ENCODE peak calls at places on chromosomes 6 and 20, in seven cellular contexts. I is K562, W is GM12878, T is HepG2, U is HCT116, G is SK-N-SH, B is H1. A is an unnamed sample.

GRCh38 chr20:63692436-63693078 is 3.9 kb upstream of the TNFRSF6B start:
- DNase-seq in I (no peak), W (no peak), T (no peak), U (no peak), G (no peak), B (no peak), A (no peak)

GRCh38 chr20:54431545-54431944 is 43.8 kb upstream of the DOK5 start:
- DNase-seq in I (no peak), W (no peak), T (no peak), U (no peak), G (no peak), B (no peak), A (no peak)

GRCh38 chr6:13466304-13467215 is 20.8 kb downstream of the GFOD1 start:
- DNase-seq in I (no peak), W (no peak), T (no peak), U (peak), G (no peak), B (no peak), A (no peak)

GRCh38 chr6:100461273-100461919 is 3.3 kb downstream of the SIM1 start:
- DNase-seq in I (no peak), W (no peak), T (no peak), U (no peak), G (no peak), B (peak), A (peak)

GRCh38 chr6:72552938-72553337 is 68.9 kb upstream of the KCNQ5 start:
- DNase-seq in I (peak), W (no peak), T (no peak), U (no peak), G (no peak), B (no peak), A (no peak)

GRCh38 chr6:34125939-34126338 is 19.9 kb downstream of the GRM4 start:
- DNase-seq in I (no peak), W (no peak), T (no peak), U (no peak), G (no peak), B (no peak), A (no peak)

GRCh38 chr6:111534366-111534765 is 51.3 kb upstream of the REV3L start:
- DNase-seq in I (peak), W (no peak), T (no peak), U (no peak), G (no peak), B (no peak), A (peak)

GRCh38 chr6:5302995-5303622 is 41.8 kb downstream of the FARS2 start:
- DNase-seq in I (peak), W (peak), T (peak), U (peak), G (no peak), B (peak), A (peak)

GRCh38 chr6:170024940-170025339 is 265.9 kb downstream of the DLL1 start:
- DNase-seq in I (no peak), W (no peak), T (no peak), U (no peak), G (peak), B (no peak), A (no peak)

GRCh38 chr6:105886812-105887513 is 199.2 kb upstream of the PRDM1 start:
- DNase-seq in I (no peak), W (no peak), T (no peak), U (no peak), G (no peak), B (no peak), A (no peak)

GRCh38 chr20:64099086-64099786 is 8.1 kb downstream of the NPBWR2 start:
- DNase-seq in I (no peak), W (no peak), T (no peak), U (no peak), G (no peak), B (no peak), A (no peak)

GRCh38 chr20:17469631-17470030 is 61.5 kb downstream of the BFSP1 start:
- DNase-seq in I (no peak), W (no peak), T (no peak), U (no peak), G (no peak), B (peak), A (no peak)

GRCh38 chr6:34047913-34048867 is 97.7 kb downstream of the GRM4 start:
- DNase-seq in I (no peak), W (no peak), T (no peak), U (no peak), G (no peak), B (no peak), A (no peak)

GRCh38 chr6:133503330-133503729 is 262.2 kb downstream of the EYA4 start:
- DNase-seq in I (no peak), W (no peak), T (no peak), U (no peak), G (no peak), B (no peak), A (peak)

GRCh38 chr20:56422824-56423189 is 10.7 kb downstream of the CASS4 start:
- DNase-seq in I (peak), W (no peak), T (no peak), U (no peak), G (no peak), B (no peak), A (no peak)

DNA sequence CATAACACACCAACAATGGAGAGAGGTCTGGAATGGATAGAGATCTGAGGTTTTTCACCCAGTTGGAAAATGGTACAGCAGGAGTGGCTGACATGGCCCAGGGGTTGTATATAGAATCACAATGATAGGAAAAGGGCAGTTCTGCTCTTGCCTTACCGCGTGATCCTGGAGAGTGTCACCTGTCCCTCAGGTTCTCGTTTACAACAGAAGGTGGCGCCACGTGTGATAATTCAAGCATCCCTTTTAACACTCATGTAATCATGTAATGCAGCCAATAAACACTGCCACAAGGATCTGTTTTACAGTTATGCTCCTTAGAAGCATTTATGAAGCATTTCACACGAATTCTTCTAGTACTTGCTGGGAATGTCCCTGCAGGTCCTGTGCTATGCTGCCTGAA is 12.9 kb upstream of the WFDC2 start:
- DNase-seq in I (peak), W (no peak), T (peak), U (peak), G (no peak), B (peak), A (peak)
- TF ChIP-seq JUND in I (no peak), W (no peak), T (no peak), U (no peak), G (no peak), B (no peak), A (no peak)

GRCh38 chr20:10074513-10074912 is 39.7 kb downstream of the ANKEF1 start:
- DNase-seq in I (peak), W (no peak), T (peak), U (peak), G (no peak), B (no peak), A (no peak)
- TF ChIP-seq JUND in I (no peak), W (no peak), T (no peak), U (peak), G (peak), B (no peak), A (no peak)

DNA sequence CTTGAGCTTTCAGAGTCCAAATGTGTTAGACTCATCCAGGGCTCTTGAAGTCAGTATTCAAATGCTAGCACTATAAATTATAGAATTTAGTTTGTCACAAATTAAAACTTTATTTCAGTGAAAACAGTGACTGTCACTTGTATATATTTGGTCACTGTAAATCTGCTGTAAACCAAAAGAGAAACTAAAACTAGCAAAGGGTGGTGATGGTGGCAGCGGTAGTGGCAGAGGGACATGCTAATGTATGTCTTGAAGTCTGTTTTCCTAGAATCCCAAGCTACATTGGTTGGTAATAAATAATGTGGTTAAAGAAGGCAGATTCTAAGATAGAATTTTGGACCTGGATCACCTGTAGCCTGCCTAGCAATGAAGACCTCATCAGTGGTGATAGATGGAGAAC is 140.4 kb upstream of the CENPW start:
- DNase-seq in I (no peak), W (no peak), T (no peak), U (no peak), G (no peak), B (no peak), A (no peak)
- TF ChIP-seq JUND in I (no peak), W (no peak), T (no peak), U (no peak), G (no peak), B (no peak), A (no peak)

GRCh38 chr20:61723538-61724257 is 342.0 kb downstream of the TAF4 start:
- DNase-seq in I (no peak), W (no peak), T (peak), U (no peak), G (no peak), B (no peak), A (peak)

GRCh38 chr20:61720348-61720696 is 345.4 kb downstream of the TAF4 start:
- DNase-seq in I (no peak), W (no peak), T (no peak), U (no peak), G (no peak), B (no peak), A (no peak)

GRCh38 chr20:61718361-61718760 is 347.3 kb downstream of the TAF4 start:
- DNase-seq in I (no peak), W (no peak), T (no peak), U (no peak), G (no peak), B (no peak), A (no peak)

GRCh38 chr20:61722146-61722678 is 343.5 kb downstream of the TAF4 start:
- DNase-seq in I (no peak), W (no peak), T (no peak), U (no peak), G (peak), B (no peak), A (no peak)

DNA sequence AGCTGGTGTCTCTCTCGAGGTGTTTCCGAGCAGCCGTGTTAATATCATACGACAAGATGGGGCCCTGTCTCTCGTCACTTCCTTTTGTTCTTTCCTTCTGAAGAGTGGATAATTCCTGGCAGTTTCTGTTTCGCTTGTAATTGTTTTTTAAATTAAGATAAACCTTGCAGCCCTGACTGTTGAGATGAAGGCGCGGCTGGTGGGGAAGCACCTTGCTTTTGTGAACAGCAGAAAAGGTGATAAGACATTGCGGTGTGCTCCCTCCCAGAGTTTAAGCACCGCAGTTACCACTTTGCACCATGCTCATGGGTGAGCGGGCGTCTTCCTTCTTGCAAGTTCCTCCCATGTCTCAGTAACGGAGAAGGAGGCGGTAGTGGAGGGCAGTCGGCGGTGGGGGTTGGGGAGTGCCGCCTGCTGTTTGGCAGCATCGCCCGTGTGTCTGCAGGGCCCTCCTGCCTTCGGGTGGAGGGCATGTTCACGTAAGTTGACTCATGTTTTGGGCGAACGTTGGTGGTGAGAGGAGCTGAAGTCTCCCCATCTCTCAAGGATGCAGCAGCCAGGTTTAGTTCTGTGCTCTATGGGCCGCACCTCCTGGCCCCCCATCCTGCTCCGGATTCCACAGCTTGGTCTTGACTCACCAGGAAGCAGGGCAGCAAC is 345.9 kb downstream of the TAF4 start:
- DNase-seq in I (no peak), W (no peak), T (no peak), U (no peak), G (no peak), B (no peak), A (no peak)
- TF ChIP-seq JUND in I (no peak), W (no peak), T (no peak), U (no peak), G (no peak), B (no peak), A (no peak)

DNA sequence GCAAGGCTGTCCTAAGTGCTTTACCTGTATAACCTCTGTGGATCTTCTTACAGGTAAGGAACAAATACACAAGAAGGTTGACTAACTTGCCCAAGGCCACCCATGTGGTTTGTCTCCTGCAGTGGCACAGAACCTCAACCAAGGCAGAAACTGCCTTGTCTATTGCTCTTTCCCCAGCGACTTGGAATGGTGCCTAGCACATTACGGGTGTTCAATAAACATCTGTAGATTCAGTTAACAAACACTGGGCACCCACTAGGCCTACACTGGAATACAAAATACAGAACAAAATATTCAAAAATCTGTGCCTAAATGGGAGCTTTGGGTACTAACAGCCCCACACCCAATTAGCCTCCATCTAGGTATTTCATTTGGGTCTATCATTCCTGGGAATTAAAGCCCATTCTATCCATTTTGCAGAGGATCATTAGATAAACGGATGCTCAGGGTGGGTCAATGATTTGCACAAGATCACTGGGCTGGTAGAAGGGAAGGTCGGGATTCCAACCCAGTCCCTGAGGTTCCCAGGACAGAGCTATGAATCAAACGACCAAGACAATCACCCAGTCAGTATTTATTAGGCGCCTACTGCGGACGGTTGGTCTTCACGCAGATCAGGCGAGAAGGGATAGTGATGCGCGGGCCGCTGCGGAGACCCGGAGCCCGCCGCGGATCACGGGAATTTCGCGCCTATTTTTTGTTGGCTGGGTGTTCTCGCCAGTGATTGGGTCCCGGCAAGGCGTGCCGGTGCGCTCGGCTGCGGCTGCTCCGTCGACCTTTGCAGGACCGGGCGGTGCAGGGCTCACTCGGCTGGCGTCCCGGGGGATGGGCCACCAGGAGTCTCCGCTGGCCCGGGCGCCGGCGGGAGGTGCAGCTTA is at the start of gene STK35:
- DNase-seq in I (peak), W (peak), T (no peak), U (peak), G (peak), B (peak), A (peak)
- TF ChIP-seq JUND in I (no peak), W (no peak), T (no peak), U (no peak), G (no peak), B (no peak), A (no peak)